ENCODE peak calls at places on chromosomes 5 and 9, in seven cellular contexts. F is NCI-H69, H is fibroblast of mammary gland, S is astrocyte, V is A549, C is AG20443, X is NCI-H510A treated with DMSO at 0.1 percent for 48 hours. Q is an unnamed sample.

GRCh38 chr5:150410524-150411244 is 2.0 kb downstream of the CD74 start:
- DNase-seq in V (peak; percentile 62), C (peak; percentile 92), H (peak; percentile 73), X (peak; percentile 9), S (peak; percentile 48), F (peak; percentile 86), Q (peak; percentile 57)

GRCh38 chr5:29795253-29795652 is 1398.2 kb upstream of the CDH6 start:
- DNase-seq in F (no peak), S (no peak), H (no peak), C (no peak), X (peak; percentile 14), V (peak; percentile 56), Q (no peak)

GRCh38 chr5:14450055-14450524 is 131.5 kb upstream of the OTULINL start:
- DNase-seq in X (no peak), S (peak; percentile 97), F (peak; percentile 28), V (no peak), C (peak; percentile 79), H (peak; percentile 86), Q (no peak)

GRCh38 chr9:18473551-18474279 is at the start of gene ADAMTSL1:
- DNase-seq in S (peak; percentile 85), V (no peak), X (peak; percentile 25), H (peak; percentile 89), F (peak; percentile 97), C (peak; percentile 58), Q (peak; percentile 24)

GRCh38 chr5:67537439-67538342 is 341.1 kb upstream of the CD180 start:
- DNase-seq in S (no peak), H (peak; percentile 13), V (no peak), C (peak; percentile 26), X (no peak), F (peak; percentile 90), Q (no peak)

GRCh38 chr5:157253547-157253946 is 12.4 kb upstream of the CYFIP2 start:
- DNase-seq in S (peak; percentile 10), H (peak; percentile 63), C (peak; percentile 89), X (peak; percentile 30), V (peak; percentile 45), F (peak; percentile 53), Q (peak; percentile 27)

GRCh38 chr9:92266486-92266885 is 27.0 kb downstream of the IARS1 start:
- DNase-seq in X (no peak), H (no peak), C (no peak), F (peak; percentile 91), V (no peak), S (no peak), Q (no peak)

GRCh38 chr9:85117831-85118230 is 448.3 kb downstream of the NTRK2 start:
- DNase-seq in V (peak; percentile 11), H (no peak), S (no peak), F (no peak), X (no peak), C (no peak), Q (no peak)

GRCh38 chr5:31935702-31936347 is 238.3 kb downstream of the GOLPH3 start:
- DNase-seq in F (peak; percentile 28), S (no peak), C (peak; percentile 25), V (no peak), H (no peak), X (no peak), Q (no peak)

GRCh38 chr5:3011764-3012017 is 260.2 kb upstream of the IRX2 start:
- DNase-seq in C (no peak), H (no peak), X (no peak), V (no peak), F (no peak), S (no peak), Q (no peak)

GRCh38 chr9:109948453-109948852 is 168.5 kb downstream of the PALM2AKAP2 start:
- DNase-seq in H (no peak), F (no peak), S (no peak), V (no peak), X (no peak), C (no peak), Q (no peak)

GRCh38 chr5:109409061-109409843 is 522 bp downstream of the PJA2 start:
- DNase-seq in F (peak; percentile 87), H (peak; percentile 83), C (peak; percentile 67), X (peak; percentile 7), V (peak; percentile 78), S (peak; percentile 77), Q (peak; percentile 64)

GRCh38 chr5:137096149-137097103 is 402.7 kb downstream of the SPOCK1 start:
- DNase-seq in C (peak; percentile 60), H (peak; percentile 77), X (no peak), F (no peak), V (no peak), S (peak; percentile 76), Q (no peak)

GRCh38 chr9:132409828-132410528 is at the start of gene CFAP77:
- DNase-seq in V (peak; percentile 38), F (peak; percentile 75), H (peak; percentile 46), S (peak; percentile 18), X (no peak), C (peak; percentile 86), Q (no peak)

GRCh38 chr5:142597546-142598337 is 88.1 kb downstream of the FGF1 start:
- DNase-seq in V (peak; percentile 85), C (peak; percentile 82), X (no peak), H (peak; percentile 92), S (peak; percentile 76), F (peak; percentile 7), Q (no peak)

GRCh38 chr5:178136990-178137389 is 6.2 kb downstream of the RMND5B start:
- DNase-seq in X (no peak), H (no peak), V (no peak), F (no peak), C (no peak), S (no peak), Q (no peak)

GRCh38 chr5:35003018-35003957 is 44.5 kb downstream of the AGXT2 start:
- DNase-seq in C (peak; percentile 79), V (peak; percentile 54), X (peak; percentile 80), H (peak; percentile 62), S (no peak), F (peak; percentile 74), Q (peak; percentile 43)

GRCh38 chr9:124350485-124351263 is 64.6 kb downstream of the PSMB7 start:
- DNase-seq in V (no peak), X (no peak), S (no peak), H (no peak), F (no peak), C (no peak), Q (no peak)

GRCh38 chr5:109823597-109823996 is 133.9 kb downstream of the MAN2A1 start:
- DNase-seq in V (peak; percentile 49), C (no peak), H (peak; percentile 43), X (no peak), S (peak; percentile 35), F (no peak), Q (no peak)

GRCh38 chr9:79969383-79969782 is 397.6 kb downstream of the TLE4 start:
- DNase-seq in F (peak; percentile 70), S (no peak), V (no peak), H (no peak), C (no peak), X (no peak), Q (peak; percentile 3)

GRCh38 chr5:142453801-142454381 is 129.1 kb upstream of the SPRY4 start:
- DNase-seq in X (no peak), F (no peak), V (no peak), S (no peak), C (no peak), H (no peak), Q (peak; percentile 30)

GRCh38 chr9:13524245-13524644 is 244.8 kb upstream of the MPDZ start:
- DNase-seq in H (no peak), C (no peak), V (no peak), X (no peak), S (peak; percentile 51), F (no peak), Q (no peak)

GRCh38 chr9:26026423-26027100 is 348.3 kb upstream of the TUSC1 start:
- DNase-seq in C (no peak), H (no peak), F (no peak), X (no peak), S (no peak), V (no peak), Q (no peak)

GRCh38 chr5:112034614-112035013 is 277.6 kb upstream of the NREP start:
- DNase-seq in F (no peak), H (no peak), C (no peak), S (no peak), X (no peak), V (no peak), Q (no peak)

GRCh38 chr9:91177661-91178280 is 183.9 kb downstream of the AUH start:
- DNase-seq in X (no peak), V (no peak), C (no peak), H (peak; percentile 66), F (no peak), S (peak; percentile 84), Q (no peak)

GRCh38 chr9:20701058-20701457 is 17.0 kb downstream of the FOCAD start:
- DNase-seq in C (no peak), S (no peak), X (no peak), F (peak; percentile 79), V (no peak), H (no peak), Q (peak; percentile 78)

GRCh38 chr5:178730940-178731265 is 444 bp upstream of the ZNF354A start:
- DNase-seq in X (no peak), C (no peak), H (no peak), V (no peak), S (no peak), F (peak; percentile 22), Q (no peak)

GRCh38 chr9:114791736-114792135 is 14.1 kb downstream of the TNFSF15 start:
- DNase-seq in X (no peak), C (no peak), H (no peak), S (peak; percentile 29), V (no peak), F (no peak), Q (no peak)

GRCh38 chr5:137856916-137857862 is 10.5 kb upstream of the MYOT start:
- DNase-seq in H (no peak), C (no peak), S (no peak), F (no peak), V (no peak), X (no peak), Q (no peak)

GRCh38 chr9:136488247-136489214 is 5.7 kb upstream of the SEC16A start:
- DNase-seq in V (peak; percentile 57), S (no peak), H (peak; percentile 31), C (peak; percentile 74), F (peak; percentile 70), X (peak; percentile 50), Q (no peak)

GRCh38 chr5:39605145-39605544 is 180.4 kb upstream of the DAB2 start:
- DNase-seq in C (no peak), X (no peak), V (peak; percentile 17), H (no peak), S (no peak), F (no peak), Q (no peak)

GRCh38 chr5:100772548-100772947 is 130.5 kb downstream of the ST8SIA4 start:
- DNase-seq in V (no peak), F (no peak), S (no peak), X (peak; percentile 43), H (no peak), C (no peak), Q (no peak)

GRCh38 chr5:93320920-93321319 is 260.1 kb downstream of the NR2F1-AS1 start:
- DNase-seq in F (no peak), C (no peak), S (no peak), H (no peak), X (no peak), V (no peak), Q (no peak)